ENCODE peak calls at places on chromosomes 12 and 14, in six cellular contexts. X is iris pigment epithelial cell, Q is mesenchymal stem cell, Y is K562, W is GDM1, N is C1 segment of cervical spinal cord. P is an unnamed sample.

GRCh38 chr12:106586535-106586802 is 3.7 kb downstream of the RFX4 start:
- DNase-seq in X (no peak), N (no peak), Q (no peak), Y (no peak), W (no peak), P (no peak)

GRCh38 chr12:66823857-66824570 is 145.1 kb upstream of the GRIP1 start:
- DNase-seq in Y (no peak), X (peak), Q (no peak), N (no peak), W (no peak), P (no peak)

GRCh38 chr12:8948711-8949524 is 527 bp downstream of the M6PR start:
- DNase-seq in Y (peak), X (peak), W (peak), Q (peak), N (peak), P (no peak)

GRCh38 chr14:73286598-73286997 is 49.3 kb downstream of the PAPLN start:
- DNase-seq in W (no peak), Q (no peak), X (no peak), Y (no peak), N (no peak), P (no peak)

GRCh38 chr12:51589060-51589459 is 2.0 kb upstream of the SCN8A start:
- DNase-seq in N (no peak), Y (no peak), X (no peak), Q (peak), W (no peak), P (no peak)

GRCh38 chr12:54658306-54659264 is 10.4 kb upstream of the DCD start:
- DNase-seq in Q (no peak), X (peak), N (no peak), W (no peak), Y (peak), P (no peak)

GRCh38 chr12:44848771-44849085 is 27.4 kb downstream of the NELL2 start:
- DNase-seq in N (no peak), X (no peak), Y (no peak), W (no peak), Q (no peak), P (no peak)

GRCh38 chr12:121468451-121468850 is 68.5 kb downstream of the RNF34 start:
- DNase-seq in W (no peak), Y (no peak), X (no peak), N (no peak), Q (peak), P (no peak)

GRCh38 chr14:72801841-72802587 is 91.9 kb downstream of the DPF3 start:
- DNase-seq in X (no peak), W (no peak), Y (no peak), Q (no peak), N (no peak), P (no peak)

GRCh38 chr12:128365032-128365431 is 98.1 kb downstream of the TMEM132C start:
- DNase-seq in Q (no peak), X (no peak), Y (no peak), N (no peak), W (no peak), P (no peak)

GRCh38 chr12:4164591-4165558 is 108.7 kb upstream of the CCND2 start:
- DNase-seq in Q (peak), N (peak), W (no peak), Y (no peak), X (peak), P (peak)

GRCh38 chr14:97848351-97848980 is 1051.3 kb downstream of the VRK1 start:
- DNase-seq in Y (no peak), X (no peak), N (no peak), Q (no peak), W (no peak), P (no peak)

GRCh38 chr14:101980700-101981099 is 16.3 kb downstream of the DYNC1H1 start:
- DNase-seq in W (no peak), Y (no peak), X (peak), N (no peak), Q (peak), P (peak)

GRCh38 chr12:96194901-96195844 is 998 bp downstream of the ELK3 start:
- DNase-seq in Y (peak), Q (peak), N (no peak), W (peak), X (peak), P (no peak)

GRCh38 chr12:29159690-29160089 is 10.6 kb downstream of the FAR2 start:
- DNase-seq in Q (peak), W (no peak), Y (no peak), N (no peak), X (no peak), P (no peak)

GRCh38 chr14:57390806-57391562 is 598 bp downstream of the NAA30 start:
- DNase-seq in Q (peak), N (peak), W (no peak), Y (peak), X (peak), P (no peak)

GRCh38 chr12:12721251-12721689 is 4.1 kb downstream of the CDKN1B start:
- DNase-seq in W (no peak), Q (no peak), Y (peak), N (no peak), X (no peak), P (no peak)

GRCh38 chr14:58078068-58078467 is 73.9 kb downstream of the ARMH4 start:
- DNase-seq in N (no peak), Y (no peak), Q (peak), X (peak), W (no peak), P (no peak)

GRCh38 chr12:49671051-49671765 is 36.0 kb downstream of the FMNL3 start:
- DNase-seq in X (no peak), Q (no peak), Y (no peak), N (no peak), W (peak), P (no peak)

GRCh38 chr14:34324363-34324795 is 137.7 kb downstream of the SPTSSA start:
- DNase-seq in N (no peak), Y (peak), X (peak), W (no peak), Q (peak), P (peak)

GRCh38 chr12:119876761-119877638 is at the start of gene CIT:
- DNase-seq in X (peak), Q (peak), Y (peak), N (peak), W (peak), P (peak)

GRCh38 chr12:68798880-68799229 is 9.1 kb upstream of the MDM2 start:
- DNase-seq in Y (no peak), W (no peak), N (no peak), X (no peak), Q (no peak), P (no peak)

GRCh38 chr12:50166776-50167025 is 468 bp downstream of the CERS5 start:
- DNase-seq in X (peak), Q (no peak), Y (peak), W (no peak), N (no peak), P (no peak)

GRCh38 chr14:105974902-105975301 is 448.5 kb downstream of the TMEM121 start:
- DNase-seq in W (peak), X (no peak), N (no peak), Y (peak), Q (no peak), P (no peak)

GRCh38 chr14:31207746-31208545 is at the start of gene HECTD1:
- DNase-seq in Q (peak), X (peak), Y (peak), N (peak), W (peak), P (peak)

GRCh38 chr14:52080817-52081755 is 12.2 kb upstream of the NID2 start:
- DNase-seq in Q (peak), N (no peak), X (peak), Y (no peak), W (no peak), P (no peak)

GRCh38 chr14:86364634-86365033 is 834.7 kb downstream of the FLRT2 start:
- DNase-seq in Y (no peak), X (no peak), W (no peak), Q (no peak), N (no peak), P (no peak)

GRCh38 chr12:3427956-3428355 is 63.0 kb upstream of the PRMT8 start:
- DNase-seq in Q (no peak), N (no peak), X (no peak), Y (no peak), W (no peak), P (no peak)

GRCh38 chr14:95935228-95935822 is 58.7 kb downstream of the TUNAR start:
- DNase-seq in Q (peak), Y (no peak), W (no peak), X (peak), N (no peak), P (peak)

GRCh38 chr12:61554268-61555008 is 705.8 kb upstream of the USP15 start:
- DNase-seq in Q (no peak), X (no peak), N (no peak), Y (no peak), W (no peak), P (no peak)

GRCh38 chr12:124392271-124392990 is 97.5 kb downstream of the RFLNA start:
- DNase-seq in X (peak), Q (peak), W (peak), N (no peak), Y (peak), P (no peak)

GRCh38 chr14:62126885-62127478 is 364.8 kb downstream of the SNAPC1 start:
- DNase-seq in X (peak), Y (peak), W (peak), N (no peak), Q (peak), P (peak)

GRCh38 chr12:27463826-27464554 is 17.5 kb downstream of the SMCO2 start:
- DNase-seq in Q (peak), N (no peak), X (no peak), W (peak), Y (no peak), P (no peak)

GRCh38 chr12:40557980-40558379 is 134.3 kb upstream of the CNTN1 start:
- DNase-seq in Q (no peak), X (no peak), N (no peak), W (no peak), Y (no peak), P (no peak)

GRCh38 chr12:43847427-43847826 is 11.5 kb downstream of the TMEM117 start:
- DNase-seq in X (peak), Y (no peak), N (no peak), Q (peak), W (no peak), P (no peak)

GRCh38 chr12:24500466-24501232 is 448.3 kb downstream of the BCAT1 start:
- DNase-seq in N (no peak), X (peak), W (no peak), Q (peak), Y (no peak), P (no peak)

GRCh38 chr14:53109028-53109687 is 44.0 kb downstream of the DDHD1 start:
- DNase-seq in Y (peak), W (peak), Q (peak), N (no peak), X (no peak), P (no peak)

GRCh38 chr12:116037941-116038837 is 239.3 kb downstream of the MED13L start:
- DNase-seq in Y (no peak), Q (peak), W (no peak), X (peak), N (no peak), P (no peak)

P was measured in smooth muscle cell of the brain vasculature.